ENCODE peak calls at places on chromosomes 6 and 20, in four cellular contexts. O is heart right ventricle, Q is WTC11, C is cardiac muscle cell. Z is an unnamed sample.

GRCh38 chr6:18161437-18161836 is 6.2 kb downstream of the KDM1B start:
- DNase-seq in O (no peak), C (no peak), Q (no peak), Z (no peak)

GRCh38 chr6:136788069-136788902 is 4.0 kb downstream of the MAP3K5 start:
- DNase-seq in Q (no peak), O (no peak), C (peak), Z (no peak)

GRCh38 chr6:120056085-120056484 is 706.5 kb upstream of the MAN1A1 start:
- DNase-seq in C (no peak), O (no peak), Q (peak), Z (no peak)

GRCh38 chr20:62889411-62889810 is 27.8 kb upstream of the TCFL5 start:
- DNase-seq in O (no peak), Q (no peak), C (no peak), Z (no peak)

GRCh38 chr6:36651659-36652379 is 26.7 kb upstream of the CDKN1A start:
- DNase-seq in C (no peak), Q (no peak), O (no peak), Z (no peak)

GRCh38 chr6:57317060-57317943 is at the start of gene PRIM2:
- DNase-seq in Q (peak), C (peak), O (peak), Z (peak)

GRCh38 chr6:135759831-135760230 is 91.7 kb upstream of the PDE7B start:
- DNase-seq in Q (peak), C (peak), O (no peak), Z (no peak)

GRCh38 chr6:117531346-117531745 is 48.9 kb downstream of the DCBLD1 start:
- DNase-seq in C (no peak), O (no peak), Q (no peak), Z (peak)

GRCh38 chr6:106967936-106968555 is 6.5 kb downstream of the CD24 start:
- DNase-seq in C (no peak), O (no peak), Q (no peak), Z (no peak)

GRCh38 chr20:7703436-7703835 is 236.8 kb downstream of the HAO1 start:
- DNase-seq in Q (no peak), O (no peak), C (no peak), Z (no peak)

GRCh38 chr6:45169815-45170214 is 158.3 kb upstream of the RUNX2 start:
- DNase-seq in C (no peak), Q (no peak), O (no peak), Z (no peak)

DNA sequence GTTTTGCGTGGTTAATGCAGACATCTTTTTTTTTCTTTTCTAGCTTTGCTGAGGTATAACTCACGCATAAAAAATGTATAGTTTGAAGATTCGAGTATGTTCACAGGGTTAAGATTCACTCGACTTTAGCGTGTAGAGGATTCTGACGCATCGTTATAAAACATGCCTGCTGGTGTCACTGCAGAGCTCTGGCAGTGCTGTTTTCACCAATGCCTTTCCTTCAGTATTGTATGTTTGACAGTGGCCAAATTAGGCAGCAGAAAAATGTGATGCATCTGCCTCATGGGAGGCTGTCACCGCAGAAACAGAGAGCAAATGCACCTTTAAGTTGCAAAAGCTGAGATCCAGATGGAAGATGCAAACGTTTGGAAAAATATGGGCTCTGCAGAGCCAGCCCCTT is 18.0 kb upstream of the SIRPB2 start:
- DNase-seq in Q (no peak), C (peak), O (no peak), Z (no peak)
- TF ChIP-seq CTCF in Q (no peak), C (peak), O (peak), Z (peak)

GRCh38 chr20:31837896-31838397 is 7.5 kb downstream of the FOXS1 start:
- DNase-seq in O (no peak), Q (no peak), C (peak), Z (no peak)

GRCh38 chr20:31833931-31834521 is 11.4 kb downstream of the FOXS1 start:
- DNase-seq in C (no peak), Q (no peak), O (no peak), Z (no peak)

GRCh38 chr20:31835554-31835953 is 9.8 kb downstream of the FOXS1 start:
- DNase-seq in C (no peak), Q (no peak), O (no peak), Z (no peak)

GRCh38 chr20:31836853-31837608 is 8.4 kb downstream of the FOXS1 start:
- DNase-seq in Q (no peak), O (no peak), C (peak), Z (no peak)

GRCh38 chr20:31835977-31836852 is 9.2 kb downstream of the FOXS1 start:
- DNase-seq in C (peak), Q (no peak), O (peak), Z (no peak)
- TF ChIP-seq CTCF in C (no peak), Q (no peak), O (no peak), Z (no peak)

DNA sequence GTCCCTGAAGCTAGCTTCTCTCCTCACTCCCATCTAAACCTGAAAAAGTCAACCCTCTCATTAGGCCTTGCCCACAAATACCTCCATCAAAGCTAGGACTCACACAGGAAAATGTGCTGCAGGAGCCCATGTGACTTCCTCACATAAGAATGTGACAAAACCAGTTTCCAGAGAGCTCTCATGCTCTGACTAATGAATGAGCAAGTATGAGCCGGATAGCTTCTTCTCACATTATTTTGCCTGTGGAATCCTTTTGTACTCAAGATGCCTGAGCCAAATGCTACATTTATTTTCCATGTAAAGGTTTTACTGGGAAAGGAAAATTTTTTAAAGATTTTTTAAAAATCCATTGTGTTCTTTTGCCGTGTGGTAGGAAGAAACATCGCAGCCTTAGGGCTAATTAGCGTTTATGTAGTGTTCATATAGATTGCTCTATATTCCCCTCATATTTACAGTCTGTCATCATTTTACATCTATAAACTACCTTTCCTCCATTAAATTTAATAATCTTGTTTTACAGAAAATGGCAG is 68.6 kb upstream of the CCN6 start:
- DNase-seq in C (peak), Q (no peak), O (no peak), Z (no peak)
- TF ChIP-seq CTCF in C (no peak), Q (no peak), O (no peak), Z (no peak)

GRCh38 chr20:50931048-50931305 is 260 bp downstream of the ADNP start:
- DNase-seq in O (no peak), Q (no peak), C (no peak), Z (no peak)
- TF ChIP-seq CTCF in O (no peak), Q (no peak), C (no peak), Z (no peak)

Z was measured in nephron progenitor cell.